ENCODE peak calls at places on chromosome 12, in nine cellular contexts. X, N, M, R, H, W, Z, A and E are unnamed samples.

GRCh38 chr12:62692884-62693283 is 226.3 kb downstream of the MON2 start:
- DNase-seq in X (no peak), A (no peak), N (no peak), H (no peak), R (no peak), W (no peak), Z (no peak), M (no peak), E (no peak)

GRCh38 chr12:84492381-84492883 is 420.2 kb downstream of the SLC6A15 start:
- DNase-seq in X (no peak), M (no peak), W (no peak), Z (no peak), R (no peak), N (no peak), H (no peak), A (no peak), E (no peak)

GRCh38 chr12:6465467-6466183 is 4.9 kb downstream of the VAMP1 start:
- DNase-seq in H (no peak), X (peak), N (peak), M (peak), R (peak), W (no peak), A (no peak), Z (peak), E (no peak)

GRCh38 chr12:59742831-59743230 is 147.0 kb downstream of the SLC16A7 start:
- DNase-seq in Z (no peak), R (no peak), H (no peak), N (no peak), M (no peak), X (no peak), A (no peak), W (no peak), E (no peak)

GRCh38 chr12:67116134-67116533 is 153.0 kb upstream of the CAND1 start:
- DNase-seq in M (no peak), X (no peak), N (no peak), R (no peak), H (no peak), A (no peak), Z (no peak), W (no peak), E (no peak)

GRCh38 chr12:14284189-14284722 is 81.2 kb upstream of the ATF7IP start:
- DNase-seq in W (peak), H (no peak), M (no peak), R (no peak), N (peak), X (no peak), Z (no peak), A (no peak), E (peak)

GRCh38 chr12:6167327-6168280 is 32.6 kb upstream of the CD9 start:
- DNase-seq in N (no peak), X (peak), Z (peak), A (no peak), W (peak), R (peak), H (no peak), M (peak), E (no peak)

GRCh38 chr12:74732801-74733200 is 195.2 kb downstream of the ATXN7L3B start:
- DNase-seq in X (no peak), W (no peak), R (no peak), A (no peak), N (no peak), M (no peak), H (no peak), Z (no peak), E (no peak)

GRCh38 chr12:112352921-112353320 is 29.3 kb downstream of the HECTD4 start:
- DNase-seq in M (no peak), X (no peak), R (no peak), A (no peak), W (no peak), H (no peak), N (no peak), Z (no peak), E (no peak)

GRCh38 chr12:21607701-21608100 is 3.1 kb upstream of the GYS2 start:
- DNase-seq in W (no peak), Z (no peak), M (no peak), N (peak), A (no peak), H (no peak), X (no peak), R (peak), E (no peak)

GRCh38 chr12:99029502-99030271 is 384.6 kb downstream of the APAF1 start:
- DNase-seq in A (no peak), W (no peak), Z (no peak), H (no peak), R (no peak), M (no peak), X (no peak), N (no peak), E (no peak)

GRCh38 chr12:13223176-13223806 is 26.8 kb downstream of the EMP1 start:
- DNase-seq in W (no peak), M (no peak), X (no peak), A (no peak), Z (peak), H (no peak), R (no peak), N (no peak), E (no peak)

GRCh38 chr12:1936406-1937320 is 18.2 kb upstream of the CACNA2D4 start:
- DNase-seq in A (no peak), X (no peak), N (no peak), Z (no peak), M (peak), W (peak), R (no peak), H (no peak), E (peak)

GRCh38 chr12:117768860-117769259 is 199.9 kb downstream of the KSR2 start:
- DNase-seq in Z (no peak), W (no peak), R (no peak), H (no peak), A (no peak), M (no peak), X (no peak), N (no peak), E (no peak)
- TF ChIP-seq POLR2AphosphoS5 in Z (no peak), W (no peak), R (no peak), H (no peak), A (no peak), M (no peak), X (no peak), N (no peak), E (no peak)

DNA sequence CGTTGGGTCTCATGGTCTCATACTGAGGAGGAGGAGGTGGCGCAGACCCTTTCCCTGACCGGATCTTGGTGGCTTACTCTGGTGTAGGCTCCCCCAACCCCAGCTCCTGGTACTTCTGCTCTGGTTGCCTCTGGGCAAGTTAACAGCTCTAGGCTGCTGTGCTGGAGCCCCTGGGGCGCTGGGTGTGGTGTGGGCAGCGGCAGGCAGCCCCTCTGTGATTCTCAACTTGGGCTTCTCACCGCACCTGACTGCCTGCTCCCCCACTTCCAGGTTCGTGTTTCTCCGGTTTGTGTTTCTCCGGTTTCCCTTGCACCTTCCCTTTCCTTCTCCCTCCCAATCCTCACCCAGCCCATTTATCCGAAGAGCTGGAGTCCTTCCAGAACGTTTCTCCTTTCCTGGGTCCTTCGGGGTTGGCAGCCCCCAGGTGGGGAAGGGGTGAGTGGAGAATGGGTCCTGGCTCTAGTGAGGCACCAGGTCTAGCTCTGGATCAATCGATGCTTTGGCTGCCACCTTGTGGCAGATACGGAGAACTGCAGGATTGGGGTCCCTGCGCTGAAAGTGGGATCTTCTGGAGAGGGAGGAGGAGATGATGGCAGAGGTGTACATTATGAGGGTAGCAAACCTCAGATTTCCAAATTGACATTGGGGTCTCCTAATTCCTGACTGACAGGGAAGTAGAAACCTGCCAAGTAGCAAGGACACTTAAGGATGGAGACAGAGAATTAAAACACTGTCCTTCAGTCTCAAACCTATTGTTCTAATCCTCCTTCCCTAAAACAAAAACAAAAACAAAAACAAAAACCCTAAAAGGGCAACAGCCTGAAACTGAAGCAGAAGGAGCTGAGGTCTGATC is 8.3 kb downstream of the CISTR start:
- DNase-seq in A (no peak), N (peak), M (peak), W (no peak), X (peak), R (no peak), H (no peak), Z (peak), E (peak)
- TF ChIP-seq POLR2AphosphoS5 in A (no peak), N (no peak), M (no peak), W (no peak), X (no peak), R (no peak), H (no peak), Z (no peak), E (no peak)

GRCh38 chr12:68450947-68451260 is 118.7 kb upstream of the MDM1 start:
- DNase-seq in N (no peak), M (no peak), W (no peak), R (no peak), H (no peak), X (no peak), A (no peak), Z (no peak), E (no peak)

GRCh38 chr12:68453876-68454275 is 121.7 kb upstream of the MDM1 start:
- DNase-seq in A (no peak), X (no peak), M (no peak), R (no peak), Z (no peak), W (no peak), H (no peak), N (no peak), E (no peak)

GRCh38 chr12:68449196-68449595 is 117.0 kb upstream of the MDM1 start:
- DNase-seq in A (no peak), N (no peak), R (no peak), M (no peak), W (no peak), X (no peak), H (no peak), Z (no peak), E (no peak)

GRCh38 chr12:68453278-68453677 is 121.1 kb upstream of the MDM1 start:
- DNase-seq in X (no peak), Z (no peak), R (no peak), A (no peak), W (no peak), H (no peak), N (no peak), M (no peak), E (no peak)

DNA sequence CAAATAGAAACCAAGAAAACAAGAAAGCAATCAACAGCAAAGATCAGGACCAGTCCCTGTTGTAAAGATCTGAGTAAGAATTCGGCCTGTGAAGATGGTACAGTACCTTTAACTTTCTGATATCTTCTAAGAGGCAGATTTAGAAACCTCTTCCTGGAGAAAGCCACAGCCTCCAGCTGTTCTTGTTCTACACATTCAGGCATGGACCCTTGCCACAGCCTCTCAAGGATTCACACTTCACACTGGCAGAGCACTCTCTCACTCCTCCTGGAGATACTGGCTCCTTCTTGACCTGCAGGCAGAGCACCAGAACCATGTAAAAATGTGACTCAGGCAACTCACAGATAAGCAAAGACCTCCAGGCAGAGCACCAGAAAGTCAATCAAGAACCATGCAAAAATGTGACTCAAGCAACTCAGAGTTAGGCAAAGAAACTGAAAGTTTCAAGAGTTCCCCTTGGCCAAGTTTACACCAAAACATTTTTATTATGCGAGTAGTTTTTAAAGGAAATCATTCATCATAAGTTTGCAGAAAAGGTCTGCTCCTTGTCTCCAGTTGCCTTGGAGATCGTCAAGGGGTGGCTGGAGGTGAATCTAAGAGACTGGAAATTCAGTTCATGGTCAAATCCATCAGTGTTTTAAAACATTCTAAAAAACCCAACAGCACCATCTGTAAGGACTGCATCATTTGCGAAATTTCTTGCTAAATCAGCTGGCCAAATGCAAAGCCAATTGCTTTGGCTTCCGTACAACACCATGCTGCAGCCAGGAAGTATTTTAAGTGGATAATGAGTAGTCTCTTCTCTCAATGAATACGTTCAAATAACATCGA is 119.3 kb upstream of the MDM1 start:
- DNase-seq in N (no peak), X (peak), Z (no peak), A (no peak), M (peak), H (no peak), W (peak), R (no peak), E (no peak)
- TF ChIP-seq POLR2AphosphoS5 in N (no peak), X (no peak), Z (no peak), A (no peak), M (no peak), H (no peak), W (peak), R (no peak), E (peak)

DNA sequence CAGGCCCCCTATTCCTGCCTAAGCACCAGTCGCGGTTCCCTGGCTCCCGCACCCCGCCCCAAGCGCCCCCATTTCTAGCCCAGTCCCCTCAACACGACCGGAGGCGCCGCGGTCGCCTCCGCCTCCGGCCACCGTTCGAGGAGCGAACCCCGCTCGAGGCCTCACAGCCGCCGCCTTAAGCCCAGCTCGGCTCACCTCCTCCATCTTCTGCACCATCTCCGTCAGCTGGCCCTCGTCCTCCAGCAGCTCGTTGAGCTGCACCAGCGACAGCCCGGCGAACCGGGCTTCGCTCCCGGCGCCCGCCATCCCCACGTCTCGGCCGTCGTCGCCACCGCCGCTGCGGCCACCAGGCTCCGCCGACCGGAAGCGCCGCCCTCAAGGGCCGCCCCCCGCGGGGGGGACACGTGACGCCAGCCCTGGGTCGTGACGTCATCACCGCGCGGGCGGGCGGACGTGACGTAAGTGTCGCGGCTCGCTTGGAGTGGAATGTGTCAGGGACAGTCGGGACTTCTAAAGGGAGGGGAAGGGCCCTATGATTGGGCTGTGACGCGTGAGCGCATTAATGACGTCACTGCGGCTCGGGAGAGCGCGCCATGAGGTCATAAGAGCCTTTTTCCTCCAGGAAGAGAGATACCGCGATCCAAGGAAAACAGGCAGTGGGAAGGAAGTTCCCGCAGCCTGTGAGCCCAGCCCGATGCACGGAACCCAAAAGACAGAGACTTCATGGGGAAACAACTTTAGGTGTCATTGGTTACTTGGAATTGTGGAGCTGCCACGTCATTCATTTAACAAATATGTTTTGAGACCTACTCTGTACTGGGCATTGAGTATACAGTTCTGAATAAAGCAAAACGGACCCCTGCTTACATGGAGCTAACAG is at the start of gene VPS37B:
- DNase-seq in X (peak), W (peak), R (peak), A (peak), Z (peak), N (peak), M (peak), H (peak), E (peak)
- TF ChIP-seq POLR2AphosphoS5 in X (peak), W (peak), R (peak), A (peak), Z (peak), N (peak), M (peak), H (peak), E (peak)